ENCODE peak calls at places on chromosome 5, in six cellular contexts. N is mucosa of descending colon, V is tibial nerve, H is heart right ventricle, C is stomach, D is Peyer's patch. P is an unnamed sample. For H3K36me3, the result is how much of the 10 kb centered on the place peaks cover.

GRCh38 chr5:68012429-68012828 is 203.1 kb upstream of the PIK3R1 start:
- DNase-seq in C (no peak), N (no peak), V (no peak), H (no peak), D (no peak), P (no peak)

GRCh38 chr5:80181618-80182211 is 74.1 kb downstream of the SERINC5 start:
- DNase-seq in C (peak), D (peak), N (peak), H (no peak), V (no peak), P (peak)

GRCh38 chr5:31889131-31889561 is 250.2 kb downstream of the PDZD2 start:
- DNase-seq in H (no peak), N (no peak), C (peak), V (no peak), D (no peak), P (no peak)

GRCh38 chr5:96481396-96481795 is 48.3 kb upstream of the PCSK1 start:
- DNase-seq in C (no peak), V (no peak), H (no peak), N (no peak), D (no peak), P (no peak)

GRCh38 chr5:79236970-79237734 is 1.2 kb downstream of the JMY start:
- DNase-seq in H (peak), D (peak), V (no peak), C (peak), N (peak), P (peak)

GRCh38 chr5:59943721-59944120 is 50.2 kb upstream of the PDE4D start:
- DNase-seq in N (no peak), D (no peak), V (no peak), H (no peak), C (no peak), P (no peak)

GRCh38 chr5:175861337-175862130 is 9.8 kb upstream of the CPLX2 start:
- DNase-seq in V (no peak), H (no peak), N (no peak), C (no peak), D (no peak), P (no peak)

GRCh38 chr5:35151151-35151920 is 79.0 kb downstream of the PRLR start:
- DNase-seq in V (no peak), D (no peak), C (no peak), N (no peak), H (no peak), P (no peak)

GRCh38 chr5:142325677-142326479 is 1.1 kb upstream of the SPRY4 start:
- DNase-seq in V (peak), H (peak), C (peak), D (no peak), N (peak), P (peak)

GRCh38 chr5:5288236-5288635 is 134.2 kb upstream of the ICE1 start:
- DNase-seq in H (no peak), V (no peak), N (no peak), C (no peak), D (no peak), P (no peak)

GRCh38 chr5:177300236-177300880 is 3.2 kb downstream of the RAB24 start:
- DNase-seq in N (peak), C (peak), D (peak), H (peak), V (no peak), P (peak)

GRCh38 chr5:38994329-38994927 is 79.8 kb downstream of the RICTOR start:
- DNase-seq in D (no peak), C (no peak), H (peak), V (no peak), N (no peak), P (no peak)

GRCh38 chr5:131107128-131107527 is 57.9 kb downstream of the HINT1 start:
- DNase-seq in C (no peak), D (no peak), V (no peak), N (no peak), H (no peak), P (no peak)

GRCh38 chr5:125134216-125135081 is 388.0 kb upstream of the ZNF608 start:
- DNase-seq in N (no peak), H (no peak), V (no peak), D (no peak), C (no peak), P (no peak)

GRCh38 chr5:160463775-160464465 is 42.3 kb downstream of the PTTG1 start:
- DNase-seq in C (no peak), D (no peak), V (no peak), H (no peak), N (no peak), P (no peak)

GRCh38 chr5:35202319-35203111 is 27.8 kb downstream of the PRLR start:
- DNase-seq in C (peak), N (no peak), V (peak), H (peak), D (peak), P (no peak)

GRCh38 chr5:111984044-111984443 is 227.1 kb upstream of the NREP start:
- DNase-seq in N (no peak), C (no peak), V (no peak), D (no peak), H (peak), P (no peak)

GRCh38 chr5:60810438-60811085 is 33.5 kb downstream of the ELOVL7 start:
- DNase-seq in V (no peak), C (no peak), H (no peak), N (no peak), D (no peak), P (no peak)

GRCh38 chr5:135978993-135979392 is 24.2 kb upstream of the LECT2 start:
- DNase-seq in N (no peak), C (no peak), V (no peak), H (no peak), D (no peak), P (no peak)

GRCh38 chr5:107455111-107455544 is 215.6 kb downstream of the EFNA5 start:
- DNase-seq in V (no peak), D (no peak), H (no peak), N (no peak), C (no peak), P (no peak)

GRCh38 chr5:71586052-71586940 is 844 bp upstream of the MCCC2 start:
- DNase-seq in D (no peak), H (peak), N (no peak), C (no peak), V (no peak), P (no peak)

GRCh38 chr5:68378204-68378830 is 162.8 kb downstream of the PIK3R1 start:
- DNase-seq in D (no peak), C (no peak), N (no peak), H (no peak), V (no peak), P (no peak)

GRCh38 chr5:139651863-139652787 is 4.0 kb downstream of the CXXC5 start:
- DNase-seq in C (peak), V (peak), H (peak), D (peak), N (peak), P (peak)

GRCh38 chr5:178989311-178989710 is 5.8 kb downstream of the GRM6 start:
- DNase-seq in V (no peak), H (no peak), C (no peak), N (no peak), D (no peak), P (no peak)

GRCh38 chr5:180096616-180097015 is 25.1 kb upstream of the RNF130 start:
- DNase-seq in H (no peak), V (no peak), N (no peak), D (no peak), C (no peak), P (peak)

GRCh38 chr5:135051399-135051798 is 17.4 kb upstream of the PITX1 start:
- DNase-seq in H (no peak), V (no peak), N (no peak), C (no peak), D (no peak), P (no peak)

GRCh38 chr5:72522607-72523006 is 15.4 kb upstream of the ZNF366 start:
- DNase-seq in D (no peak), C (no peak), V (no peak), N (no peak), H (no peak), P (no peak)

GRCh38 chr5:83469075-83469474 is 2.5 kb upstream of the VCAN start:
- DNase-seq in V (no peak), N (no peak), D (no peak), C (no peak), H (no peak), P (no peak)

GRCh38 chr5:55241756-55242155 is 8.3 kb upstream of the CCNO start:
- DNase-seq in D (no peak), H (no peak), N (no peak), C (peak), V (no peak), P (no peak)

GRCh38 chr5:143721960-143722359 is 90.0 kb upstream of the HMHB1 start:
- DNase-seq in C (no peak), H (no peak), V (no peak), D (no peak), N (no peak), P (no peak)

GRCh38 chr5:61002616-61003015 is 57.6 kb downstream of the NDUFAF2 start:
- DNase-seq in N (no peak), H (no peak), C (no peak), D (no peak), V (no peak), P (no peak)

GRCh38 chr5:149182241-149182640 is 40.9 kb downstream of the ABLIM3 start:
- DNase-seq in H (no peak), N (no peak), D (no peak), C (no peak), V (no peak), P (no peak)

GRCh38 chr5:160605266-160605665 is 183.6 kb downstream of the PTTG1 start:
- DNase-seq in D (no peak), N (no peak), C (no peak), V (no peak), H (no peak), P (no peak)

GRCh38 chr5:125152036-125152435 is 405.6 kb upstream of the ZNF608 start:
- DNase-seq in C (no peak), N (no peak), D (no peak), H (no peak), V (no peak), P (no peak)

GRCh38 chr5:130731839-130732238 is 433.2 kb downstream of the HINT1 start:
- DNase-seq in D (no peak), C (no peak), V (no peak), N (no peak), H (no peak), P (no peak)

GRCh38 chr5:162496080-162496808 is 428.7 kb downstream of the GABRG2 start:
- DNase-seq in C (no peak), H (no peak), N (no peak), D (no peak), V (no peak), P (no peak)

GRCh38 chr5:80481019-80481893 is 6.6 kb upstream of the FAM151B start:
- DNase-seq in D (no peak), H (no peak), C (peak), V (no peak), N (no peak), P (no peak)

GRCh38 chr5:31106259-31106658 is 87.2 kb upstream of the CDH6 start:
- DNase-seq in V (no peak), C (no peak), H (no peak), N (no peak), D (no peak), P (no peak)

GRCh38 chr5:120873083-120873482 is 409.0 kb downstream of the PRR16 start:
- DNase-seq in N (no peak), C (no peak), H (no peak), D (no peak), V (no peak), P (no peak)

GRCh38 chr5:33166522-33166921 is 274.2 kb upstream of the TARS1 start:
- DNase-seq in H (no peak), N (no peak), C (no peak), V (no peak), D (no peak), P (no peak)
- TF ChIP-seq CTCF in H (no peak), N (no peak), C (no peak), V (no peak), D (no peak), P (no peak)

GRCh38 chr5:14699159-14699558 is 34.6 kb downstream of the OTULIN start:
- DNase-seq in C (no peak), H (no peak), V (no peak), N (no peak), D (no peak), P (no peak)

GRCh38 chr5:14696851-14697250 is 32.3 kb downstream of the OTULIN start:
- DNase-seq in H (no peak), N (no peak), C (no peak), V (no peak), D (no peak), P (no peak)

GRCh38 chr5:14699807-14700400 is 35.4 kb downstream of the OTULIN start:
- DNase-seq in D (no peak), V (no peak), H (no peak), C (no peak), N (no peak), P (no peak)

GRCh38 chr5:14700478-14701436 is 36.2 kb downstream of the OTULIN start:
- DNase-seq in D (no peak), H (peak), V (no peak), N (no peak), C (no peak), P (no peak)

GRCh38 chr5:14698495-14698894 is 34.0 kb downstream of the OTULIN start:
- DNase-seq in H (no peak), N (no peak), D (no peak), V (no peak), C (no peak), P (no peak)
- H3K36me3 ChIP-seq in H (half or more), N (under half), D (under half), V (under half), C (under half), P (half or more)

GRCh38 chr5:23506329-23507236 is 826 bp upstream of the PRDM9 start:
- DNase-seq in H (no peak), D (no peak), V (no peak), C (no peak), N (no peak), P (no peak)
- TF ChIP-seq CTCF in H (peak), D (no peak), V (no peak), C (no peak), N (no peak), P (no peak)

GRCh38 chr5:1342268-1342667 is 2.6 kb downstream of the CLPTM1L start:
- DNase-seq in C (no peak), H (no peak), N (no peak), D (no peak), V (no peak), P (no peak)
- H3K36me3 ChIP-seq in C (under half), H (half or more), N (under half), D (half or more), V (under half), P (half or more)

GRCh38 chr5:98843481-98843880 is 70.0 kb downstream of the RGMB start:
- DNase-seq in V (no peak), C (no peak), N (no peak), H (no peak), D (no peak), P (no peak)

GRCh38 chr5:98840946-98841345 is 67.5 kb downstream of the RGMB start:
- DNase-seq in N (no peak), H (no peak), V (no peak), D (no peak), C (no peak), P (no peak)

GRCh38 chr5:98844865-98845264 is 71.4 kb downstream of the RGMB start:
- DNase-seq in C (no peak), D (no peak), H (no peak), N (no peak), V (no peak), P (no peak)

GRCh38 chr5:98836175-98836574 is 62.7 kb downstream of the RGMB start:
- DNase-seq in N (no peak), D (no peak), C (no peak), H (no peak), V (no peak), P (no peak)

DNA sequence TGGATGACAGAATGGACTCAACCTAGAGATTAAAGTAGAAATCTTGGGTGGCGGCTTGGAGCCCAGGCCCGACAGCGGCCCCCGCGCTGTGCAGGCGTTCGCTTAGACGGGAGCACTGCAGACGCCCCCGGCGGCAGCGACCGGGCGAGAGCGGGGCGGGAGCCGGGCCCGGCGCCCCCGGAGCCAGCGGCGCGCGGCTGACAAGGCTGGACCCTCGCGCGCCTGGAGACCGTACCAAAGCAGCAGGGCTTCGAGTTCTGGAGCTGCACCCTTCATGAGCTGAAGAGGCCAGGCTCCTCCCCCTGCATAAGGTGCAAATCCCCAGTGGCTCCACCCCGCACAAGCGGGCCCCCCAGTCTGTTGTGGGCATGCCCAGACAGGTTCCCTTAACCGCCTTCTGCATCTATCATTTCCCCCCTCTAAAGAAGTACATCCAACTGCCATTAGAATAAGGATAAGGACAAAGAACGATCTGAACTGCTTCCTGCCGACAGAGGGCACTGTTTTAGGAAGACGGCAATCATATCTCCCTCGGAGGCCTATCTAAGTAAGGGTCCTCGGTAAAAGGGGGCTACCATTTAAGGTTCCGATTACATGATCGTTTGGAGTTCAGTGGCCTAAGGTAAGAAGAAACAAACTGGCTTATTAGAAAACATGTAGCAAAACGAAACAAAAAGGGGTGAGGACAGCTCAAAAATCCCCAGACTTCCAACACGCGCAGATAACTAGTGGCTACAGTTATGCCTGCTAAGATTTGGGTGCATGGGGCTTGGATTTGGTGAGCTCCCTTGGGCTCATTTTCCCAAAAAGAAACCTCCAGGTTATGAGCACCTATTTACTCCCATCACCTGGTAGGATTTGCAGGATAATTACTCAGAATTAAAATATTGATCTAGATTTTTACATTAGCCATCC is 66.3 kb downstream of the RGMB start:
- DNase-seq in H (no peak), C (no peak), N (peak), D (no peak), V (no peak), P (no peak)
- TF ChIP-seq CTCF in H (peak), C (no peak), N (no peak), D (peak), V (no peak), P (no peak)

P was measured in left lung.